ENCODE peak calls at places on chromosomes 11 and 22, in four cellular contexts. V, K, D and E are unnamed samples.

GRCh38 chr22:45996241-45997076 is 19.5 kb upstream of the WNT7B start:
- DNase-seq in V (no peak), K (no peak), D (no peak), E (no peak)

GRCh38 chr11:69187540-69188065 is 31.9 kb downstream of the SMIM38 start:
- DNase-seq in V (no peak), K (no peak), D (no peak), E (no peak)

GRCh38 chr11:65611028-65611757 is 2.8 kb downstream of the MAP3K11 start:
- DNase-seq in V (no peak), K (no peak), D (no peak), E (no peak)

GRCh38 chr22:47065756-47066615 is 303.5 kb downstream of the TBC1D22A start:
- DNase-seq in V (no peak), K (no peak), D (no peak), E (no peak)

GRCh38 chr11:122963981-122964380 is 17.7 kb downstream of the BSX start:
- DNase-seq in V (no peak), K (no peak), D (no peak), E (no peak)

GRCh38 chr11:39374963-39375698 is 2084.3 kb downstream of the LRRC4C start:
- DNase-seq in V (peak), K (peak), D (no peak), E (peak)

GRCh38 chr11:66491315-66491935 is 11.2 kb downstream of the DPP3 start:
- DNase-seq in V (no peak), K (no peak), D (no peak), E (no peak)

GRCh38 chr22:30832407-30832987 is 136.1 kb downstream of the MORC2 start:
- DNase-seq in V (no peak), K (no peak), D (no peak), E (no peak)

GRCh38 chr22:50585238-50585637 is 2.6 kb upstream of the CHKB start:
- DNase-seq in V (no peak), K (no peak), D (no peak), E (no peak)

GRCh38 chr11:13335319-13335718 is 57.7 kb downstream of the BMAL1 start:
- DNase-seq in V (peak), K (peak), D (no peak), E (peak)

GRCh38 chr11:73461844-73462435 is 85.7 kb downstream of the RELT start:
- DNase-seq in V (no peak), K (no peak), D (peak), E (no peak)

GRCh38 chr11:59611570-59612565 is 3.7 kb downstream of the OSBP start:
- DNase-seq in V (peak), K (no peak), D (no peak), E (no peak)

GRCh38 chr11:83628622-83629347 is 342.6 kb upstream of the CCDC90B start:
- DNase-seq in V (no peak), K (no peak), D (no peak), E (no peak)

GRCh38 chr22:33227791-33228190 is 169.6 kb upstream of the SYN3 start:
- DNase-seq in V (no peak), K (no peak), D (no peak), E (no peak)

GRCh38 chr22:40603088-40603605 is 33.4 kb downstream of the MRTFA start:
- DNase-seq in V (no peak), K (no peak), D (no peak), E (peak)

GRCh38 chr11:70471254-70471653 is 72.9 kb downstream of the CTTN start:
- DNase-seq in V (no peak), K (peak), D (no peak), E (peak)

GRCh38 chr11:103051986-103052385 is 40.0 kb downstream of the DCUN1D5 start:
- DNase-seq in V (no peak), K (no peak), D (no peak), E (no peak)

GRCh38 chr11:100789500-100789899 is 102.4 kb downstream of the ARHGAP42 start:
- DNase-seq in V (peak), K (peak), D (no peak), E (no peak)

GRCh38 chr11:35330924-35331323 is 88.4 kb downstream of the SLC1A2 start:
- DNase-seq in V (no peak), K (no peak), D (no peak), E (no peak)

GRCh38 chr11:115168229-115168671 is 336.0 kb downstream of the CADM1 start:
- DNase-seq in V (no peak), K (no peak), D (no peak), E (no peak)

GRCh38 chr11:61056981-61057380 is 45.3 kb upstream of the CD5 start:
- DNase-seq in V (no peak), K (no peak), D (no peak), E (no peak)

GRCh38 chr11:11513438-11513837 is 108.4 kb downstream of the GALNT18 start:
- DNase-seq in V (no peak), K (no peak), D (no peak), E (peak)

GRCh38 chr22:36239401-36240171 is at the start of gene APOL2:
- DNase-seq in V (peak), K (peak), D (peak), E (peak)

GRCh38 chr22:19043111-19044085 is 78.8 kb downstream of the DGCR2 start:
- DNase-seq in V (no peak), K (no peak), D (no peak), E (no peak)

GRCh38 chr22:27420186-27420816 is 381.3 kb downstream of the MN1 start:
- DNase-seq in V (no peak), K (no peak), D (no peak), E (no peak)

GRCh38 chr22:47088480-47089145 is 326.2 kb downstream of the TBC1D22A start:
- DNase-seq in V (no peak), K (no peak), D (no peak), E (no peak)

GRCh38 chr11:2107521-2107920 is 31.7 kb downstream of the IGF2 start:
- DNase-seq in V (no peak), K (no peak), D (no peak), E (no peak)

GRCh38 chr22:37659066-37659896 is 758 bp downstream of the PDXP start:
- DNase-seq in V (peak), K (peak), D (no peak), E (no peak)

GRCh38 chr11:114124601-114125144 is 65.2 kb downstream of the ZBTB16 start:
- DNase-seq in V (no peak), K (no peak), D (no peak), E (no peak)

GRCh38 chr22:19321757-19322156 is 30.2 kb upstream of the CLTCL1 start:
- DNase-seq in V (no peak), K (no peak), D (no peak), E (no peak)

GRCh38 chr11:492416-493226 is 14.4 kb downstream of the RNH1 start:
- DNase-seq in V (no peak), K (no peak), D (no peak), E (no peak)

GRCh38 chr11:34644669-34645406 is 23.9 kb downstream of the EHF start:
- DNase-seq in V (no peak), K (no peak), D (no peak), E (no peak)

GRCh38 chr11:91630916-91631673 is 593.5 kb upstream of the FAT3 start:
- DNase-seq in V (no peak), K (no peak), D (no peak), E (peak)

GRCh38 chr22:31040542-31041398 is 40.3 kb upstream of the SMTN start:
- DNase-seq in V (no peak), K (no peak), D (no peak), E (no peak)

GRCh38 chr22:28889625-28890024 is 6.3 kb downstream of the ZNRF3 start:
- DNase-seq in V (no peak), K (no peak), D (no peak), E (no peak)

GRCh38 chr22:29208879-29209623 is 3.4 kb downstream of the EMID1 start:
- DNase-seq in V (no peak), K (no peak), D (peak), E (no peak)

GRCh38 chr11:10784229-10785145 is 24.2 kb downstream of the EIF4G2 start:
- DNase-seq in V (no peak), K (no peak), D (no peak), E (no peak)

GRCh38 chr22:30202531-30203006 is 44.0 kb downstream of the LIF start:
- DNase-seq in V (no peak), K (no peak), D (no peak), E (no peak)

GRCh38 chr11:8672346-8672745 is 10.1 kb downstream of the TRIM66 start:
- DNase-seq in V (no peak), K (no peak), D (no peak), E (no peak)

GRCh38 chr11:63719987-63720386 is 38.7 kb downstream of the RTN3 start:
- DNase-seq in V (no peak), K (peak), D (no peak), E (no peak)

GRCh38 chr11:85725510-85726258 is 39.7 kb upstream of the CCDC89 start:
- DNase-seq in V (no peak), K (no peak), D (no peak), E (peak)
- TF ChIP-seq SMC3 in V (no peak), K (no peak), D (no peak), E (no peak)

GRCh38 chr11:76252625-76253024 is 46.3 kb upstream of the WNT11 start:
- DNase-seq in V (no peak), K (no peak), D (no peak), E (no peak)
- TF ChIP-seq JUNB in V (no peak), K (no peak), D (no peak), E (no peak)

GRCh38 chr11:45926536-45927331 is 4.3 kb downstream of the LARGE2 start:
- DNase-seq in V (no peak), K (no peak), D (no peak), E (no peak)

GRCh38 chr11:45929486-45930030 is 7.1 kb downstream of the LARGE2 start:
- DNase-seq in V (no peak), K (no peak), D (no peak), E (no peak)

GRCh38 chr11:45928535-45929215 is 6.2 kb downstream of the LARGE2 start:
- DNase-seq in V (no peak), K (no peak), D (no peak), E (no peak)

GRCh38 chr11:45927332-45927683 is 4.9 kb downstream of the LARGE2 start:
- DNase-seq in V (no peak), K (no peak), D (no peak), E (no peak)

GRCh38 chr11:45927684-45928413 is 5.4 kb downstream of the LARGE2 start:
- DNase-seq in V (no peak), K (no peak), D (no peak), E (no peak)
- TF ChIP-seq SMC3 in V (no peak), K (no peak), D (no peak), E (no peak)

GRCh38 chr11:134610116-134610910 is 198.3 kb upstream of the B3GAT1 start:
- DNase-seq in V (no peak), K (no peak), D (no peak), E (no peak)

GRCh38 chr11:134612416-134613030 is 200.5 kb upstream of the B3GAT1 start:
- DNase-seq in V (no peak), K (no peak), D (no peak), E (no peak)

GRCh38 chr11:134611537-134611936 is 199.5 kb upstream of the B3GAT1 start:
- DNase-seq in V (no peak), K (no peak), D (no peak), E (no peak)

GRCh38 chr11:134607963-134608750 is 196.1 kb upstream of the B3GAT1 start:
- DNase-seq in V (no peak), K (no peak), D (no peak), E (no peak)

DNA sequence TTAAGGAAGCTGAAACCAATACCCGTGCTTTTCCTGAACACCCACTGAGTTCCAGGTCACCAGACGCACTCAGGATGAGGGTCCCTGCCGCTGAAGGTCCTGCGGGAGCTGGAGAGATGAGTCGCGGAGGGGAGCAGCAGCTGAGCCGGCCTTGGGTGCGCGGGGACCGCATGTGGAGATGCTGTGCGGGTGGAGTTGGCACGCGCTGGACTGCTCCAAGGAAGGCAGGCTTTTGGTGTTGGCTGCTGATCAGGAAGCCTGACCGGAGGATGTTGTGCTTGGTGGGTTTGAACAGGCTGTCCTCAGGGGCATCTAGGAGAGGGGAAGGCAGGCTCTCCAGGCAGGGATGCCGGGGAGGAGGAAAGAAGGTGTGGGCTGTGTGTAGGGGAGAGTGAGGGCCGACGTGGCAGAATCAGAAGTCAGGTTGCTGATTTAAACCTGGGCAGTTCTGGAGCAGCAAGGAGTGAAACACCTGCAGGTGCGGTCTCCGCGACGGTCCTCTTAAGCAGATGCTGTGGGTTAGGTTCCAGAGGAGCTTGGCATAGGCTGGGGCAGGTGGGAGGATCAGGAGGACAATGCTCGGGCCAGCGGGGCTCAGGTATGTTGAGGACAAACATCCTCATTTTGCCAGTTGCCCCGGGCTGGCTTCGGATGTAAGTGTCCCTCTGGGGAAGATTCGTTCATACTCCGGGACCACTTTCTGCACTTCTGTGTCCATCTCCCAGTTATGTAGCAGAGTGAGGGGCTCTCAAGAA is 197.5 kb upstream of the B3GAT1 start:
- DNase-seq in V (no peak), K (no peak), D (no peak), E (no peak)
- TF ChIP-seq JUNB in V (no peak), K (no peak), D (no peak), E (no peak)

DNA sequence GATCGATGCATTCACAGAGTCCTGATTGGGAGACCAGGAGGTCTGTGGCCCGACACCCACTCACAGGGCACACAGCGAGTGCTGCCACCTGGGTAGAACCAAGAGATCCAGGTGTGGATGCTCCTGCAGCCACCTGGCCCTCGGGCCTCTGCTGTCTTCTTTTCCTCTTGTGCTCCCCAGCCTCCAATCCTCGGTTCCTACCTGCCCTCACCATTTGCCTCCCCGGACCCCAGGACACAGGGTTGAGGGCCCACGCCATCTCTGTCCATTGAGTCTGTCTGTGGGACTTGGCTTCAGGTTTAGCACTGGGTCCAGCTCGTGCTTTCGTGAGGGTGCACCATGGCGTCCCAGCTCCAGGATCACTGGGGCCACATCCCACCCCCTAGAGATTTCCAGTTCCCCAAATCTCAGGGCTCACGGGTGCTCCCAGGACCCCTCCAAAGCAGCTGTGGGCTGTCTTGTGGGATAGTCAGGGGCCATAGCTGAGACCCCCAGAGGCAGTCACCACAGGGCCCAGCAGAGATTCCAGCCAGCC is 591.1 kb downstream of the BRD1 start:
- DNase-seq in V (no peak), K (no peak), D (no peak), E (no peak)
- TF ChIP-seq SMC3 in V (no peak), K (no peak), D (no peak), E (no peak)